ENCODE peak calls at places on chromosome 2, in six cellular contexts. S, W, O, T, B and H are unnamed samples.

GRCh38 chr2:110657721-110658305 is 20.1 kb downstream of the BUB1 start:
- DNase-seq in S (no peak), W (no peak), O (no peak), T (no peak), B (no peak), H (no peak)

GRCh38 chr2:227608469-227609338 is 5.9 kb downstream of the SCYGR3 start:
- DNase-seq in S (no peak), W (no peak), O (no peak), T (no peak), B (peak), H (no peak)

GRCh38 chr2:239647037-239647436 is 246.2 kb upstream of the HDAC4 start:
- DNase-seq in S (no peak), W (no peak), O (no peak), T (no peak), B (no peak), H (no peak)

GRCh38 chr2:12754643-12755042 is 37.9 kb downstream of the TRIB2 start:
- DNase-seq in S (no peak), W (peak), O (no peak), T (no peak), B (no peak), H (no peak)

GRCh38 chr2:119365436-119365835 is 1.2 kb downstream of the C2orf76 start:
- DNase-seq in S (no peak), W (no peak), O (no peak), T (no peak), B (no peak), H (no peak)

GRCh38 chr2:30300456-30301221 is 69.3 kb downstream of the LBH start:
- DNase-seq in S (no peak), W (peak), O (no peak), T (peak), B (no peak), H (no peak)

GRCh38 chr2:201114846-201115245 is 1.1 kb upstream of the CFLAR start:
- DNase-seq in S (no peak), W (no peak), O (no peak), T (no peak), B (no peak), H (no peak)

GRCh38 chr2:33214436-33214835 is 262.0 kb upstream of the RASGRP3 start:
- DNase-seq in S (no peak), W (no peak), O (no peak), T (peak), B (no peak), H (no peak)

GRCh38 chr2:44642123-44642857 is 280.5 kb downstream of the CAMKMT start:
- DNase-seq in S (no peak), W (no peak), O (no peak), T (no peak), B (no peak), H (no peak)

GRCh38 chr2:198144621-198145020 is 340.2 kb downstream of the PLCL1 start:
- DNase-seq in S (no peak), W (no peak), O (no peak), T (no peak), B (no peak), H (no peak)

GRCh38 chr2:54704688-54705605 is 18.5 kb upstream of the EML6 start:
- DNase-seq in S (no peak), W (peak), O (no peak), T (peak), B (no peak), H (no peak)

GRCh38 chr2:8998418-8998817 is 5.1 kb downstream of the MBOAT2 start:
- DNase-seq in S (no peak), W (no peak), O (no peak), T (no peak), B (no peak), H (no peak)

GRCh38 chr2:111251711-111252110 is 131.0 kb downstream of the BCL2L11 start:
- DNase-seq in S (peak), W (no peak), O (no peak), T (no peak), B (no peak), H (no peak)

GRCh38 chr2:166803314-166803986 is 84.8 kb upstream of the XIRP2 start:
- DNase-seq in S (peak), W (no peak), O (no peak), T (no peak), B (no peak), H (no peak)

GRCh38 chr2:200650195-200650594 is 64.4 kb downstream of the AOX1 start:
- DNase-seq in S (no peak), W (no peak), O (no peak), T (no peak), B (no peak), H (no peak)

GRCh38 chr2:63054812-63055509 is 4.3 kb downstream of the OTX1 start:
- DNase-seq in S (no peak), W (peak), O (no peak), T (no peak), B (peak), H (no peak)

GRCh38 chr2:204539010-204539385 is 6.3 kb upstream of the PARD3B start:
- DNase-seq in S (no peak), W (no peak), O (no peak), T (no peak), B (no peak), H (no peak)

GRCh38 chr2:3111267-3111666 is 266.4 kb downstream of the EIPR1 start:
- DNase-seq in S (no peak), W (no peak), O (no peak), T (no peak), B (peak), H (no peak)

GRCh38 chr2:18268400-18268799 is 292.1 kb downstream of the RDH14 start:
- DNase-seq in S (peak), W (no peak), O (no peak), T (no peak), B (no peak), H (no peak)

GRCh38 chr2:59874971-59875755 is 678.3 kb downstream of the BCL11A start:
- DNase-seq in S (no peak), W (no peak), O (no peak), T (no peak), B (no peak), H (no peak)

GRCh38 chr2:149160701-149161217 is 122.3 kb downstream of the LYPD6B start:
- DNase-seq in S (no peak), W (no peak), O (no peak), T (peak), B (peak), H (no peak)

GRCh38 chr2:22517141-22517540 is 867.8 kb upstream of the KLHL29 start:
- DNase-seq in S (no peak), W (no peak), O (no peak), T (no peak), B (no peak), H (no peak)

GRCh38 chr2:177429688-177430325 is 37.2 kb downstream of the AGPS start:
- DNase-seq in S (peak), W (no peak), O (no peak), T (peak), B (no peak), H (peak)

GRCh38 chr2:201854841-201855240 is 48.5 kb downstream of the CDK15 start:
- DNase-seq in S (no peak), W (no peak), O (no peak), T (no peak), B (no peak), H (no peak)

GRCh38 chr2:43305006-43305405 is 78.6 kb upstream of the ZFP36L2 start:
- DNase-seq in S (no peak), W (no peak), O (no peak), T (peak), B (no peak), H (no peak)

GRCh38 chr2:183984871-183985270 is 613.5 kb upstream of the ZNF804A start:
- DNase-seq in S (no peak), W (no peak), O (no peak), T (no peak), B (no peak), H (no peak)

GRCh38 chr2:160352492-160352891 is 141.1 kb downstream of the RBMS1 start:
- DNase-seq in S (no peak), W (no peak), O (no peak), T (peak), B (no peak), H (no peak)

GRCh38 chr2:16189019-16189850 is 248.9 kb downstream of the MYCN start:
- DNase-seq in S (no peak), W (no peak), O (no peak), T (no peak), B (no peak), H (no peak)

GRCh38 chr2:162787616-162788015 is 51.0 kb downstream of the KCNH7 start:
- DNase-seq in S (no peak), W (no peak), O (no peak), T (no peak), B (no peak), H (no peak)

GRCh38 chr2:168536925-168537466 is 80.9 kb downstream of the CERS6 start:
- DNase-seq in S (no peak), W (no peak), O (no peak), T (peak), B (no peak), H (no peak)

GRCh38 chr2:15809504-15809903 is 130.8 kb upstream of the MYCN start:
- DNase-seq in S (no peak), W (no peak), O (no peak), T (no peak), B (no peak), H (no peak)

GRCh38 chr2:60808330-60808801 is 52.3 kb downstream of the PAPOLG start:
- DNase-seq in S (no peak), W (peak), O (no peak), T (no peak), B (peak), H (no peak)

GRCh38 chr2:168456526-168457176 is 579 bp downstream of the CERS6 start:
- DNase-seq in S (no peak), W (peak), O (peak), T (peak), B (no peak), H (peak)

GRCh38 chr2:239502430-239503221 is 101.8 kb upstream of the HDAC4 start:
- DNase-seq in S (no peak), W (no peak), O (no peak), T (no peak), B (no peak), H (no peak)

GRCh38 chr2:121501070-121501469 is 29.6 kb upstream of the RNU4ATAC start:
- DNase-seq in S (peak), W (no peak), O (no peak), T (peak), B (no peak), H (no peak)

GRCh38 chr2:3483227-3483985 is 35.9 kb downstream of the ADI1 start:
- DNase-seq in S (no peak), W (peak), O (no peak), T (peak), B (no peak), H (no peak)

GRCh38 chr2:28201711-28202180 is 190.9 kb upstream of the FOSL2 start:
- DNase-seq in S (no peak), W (no peak), O (no peak), T (peak), B (no peak), H (no peak)

GRCh38 chr2:144836635-144837350 is 316.9 kb upstream of the ZEB2 start:
- DNase-seq in S (peak), W (no peak), O (no peak), T (peak), B (no peak), H (no peak)

GRCh38 chr2:231710751-231711676 is 2.7 kb downstream of the PTMA start:
- DNase-seq in S (no peak), W (peak), O (peak), T (peak), B (no peak), H (no peak)

GRCh38 chr2:29644949-29645348 is 276.4 kb downstream of the ALK start:
- DNase-seq in S (no peak), W (no peak), O (no peak), T (no peak), B (no peak), H (no peak)